ENCODE peak calls at places on chromosomes 16 and 17, in eight cellular contexts. V, F, Z, S, E, O, K and X are unnamed samples.

GRCh38 chr17:66567234-66568170 is 265.1 kb downstream of the PRKCA start:
- DNase-seq in K (peak; percentile 77), V (peak; percentile 86), Z (peak; percentile 63), O (peak; percentile 71), F (peak; percentile 39), S (peak; percentile 83), E (peak; percentile 90), X (peak; percentile 59)

GRCh38 chr17:77570565-77570898 is 388.0 kb upstream of the TNRC6C start:
- DNase-seq in O (no peak), V (no peak), Z (no peak), F (no peak), E (no peak), K (no peak), S (no peak), X (no peak)

GRCh38 chr16:57889522-57889921 is 81.4 kb downstream of the CNGB1 start:
- DNase-seq in V (no peak), F (no peak), K (no peak), O (no peak), E (no peak), Z (no peak), S (no peak), X (no peak)

GRCh38 chr16:67845291-67846062 is 1.3 kb upstream of the NUTF2 start:
- DNase-seq in S (no peak), K (no peak), E (no peak), V (peak; percentile 13), Z (no peak), F (no peak), O (no peak), X (no peak)

GRCh38 chr17:41734949-41735313 is 488 bp upstream of the HAP1 start:
- DNase-seq in K (no peak), V (no peak), F (no peak), E (no peak), Z (no peak), S (no peak), O (no peak), X (no peak)

GRCh38 chr17:3993493-3994220 is 29.4 kb upstream of the ATP2A3 start:
- DNase-seq in E (no peak), F (no peak), Z (no peak), V (no peak), O (peak; percentile 56), K (no peak), S (no peak), X (peak; percentile 84)

GRCh38 chr17:61389670-61390478 is 9.8 kb upstream of the TBX2 start:
- DNase-seq in S (peak; percentile 52), Z (no peak), K (peak; percentile 68), O (peak; percentile 70), E (peak; percentile 58), F (no peak), V (peak; percentile 65), X (peak; percentile 81)

GRCh38 chr17:42438600-42439567 is 15.8 kb upstream of the CAVIN1 start:
- DNase-seq in O (no peak), F (no peak), Z (no peak), V (peak; percentile 77), S (peak; percentile 51), E (peak; percentile 64), K (no peak), X (no peak)

GRCh38 chr17:40541873-40542561 is 23.3 kb downstream of the CCR7 start:
- DNase-seq in O (no peak), E (no peak), S (no peak), F (no peak), Z (no peak), V (peak; percentile 55), K (peak; percentile 74), X (no peak)

GRCh38 chr16:23408242-23409201 is 44.5 kb downstream of the COG7 start:
- DNase-seq in Z (no peak), S (no peak), F (no peak), K (peak; percentile 38), E (no peak), V (no peak), O (no peak), X (no peak)

GRCh38 chr17:32998893-32999240 is 7.2 kb downstream of the SPACA3 start:
- DNase-seq in K (no peak), E (peak; percentile 67), V (no peak), O (no peak), Z (no peak), F (no peak), S (peak; percentile 25), X (no peak)
- TF ChIP-seq CTCF in K (no peak), E (no peak), V (no peak), O (no peak), Z (no peak), F (no peak), S (no peak), X (no peak)

GRCh38 chr16:24955975-24956731 is 59.0 kb downstream of the ARHGAP17 start:
- DNase-seq in F (no peak), S (no peak), O (no peak), Z (no peak), V (peak; percentile 7), E (no peak), K (no peak), X (no peak)
- TF ChIP-seq CTCF in F (no peak), S (no peak), O (no peak), Z (no peak), V (no peak), E (peak; percentile 5), K (no peak), X (peak; percentile 21)

DNA sequence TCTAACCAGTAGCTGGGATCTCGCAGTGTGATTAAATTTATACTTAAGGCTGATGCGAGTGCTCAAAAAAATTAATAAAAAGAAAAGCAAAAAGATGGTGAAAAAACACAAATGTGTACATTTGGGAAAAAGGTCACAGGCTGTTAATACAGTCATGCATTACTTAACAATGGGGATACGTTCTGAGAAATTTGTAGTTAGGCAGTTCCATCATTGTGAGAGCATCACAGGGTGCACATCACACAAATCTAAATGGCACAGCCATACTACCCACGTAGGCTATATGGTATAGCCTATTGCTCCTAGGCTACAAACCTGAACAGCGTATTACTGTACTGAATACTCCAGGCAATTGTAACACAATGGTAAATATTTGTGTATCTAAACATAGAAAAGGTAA is 142.4 kb upstream of the MYOCD start:
- DNase-seq in V (no peak), F (no peak), O (no peak), Z (no peak), S (no peak), K (no peak), E (no peak), X (no peak)
- TF ChIP-seq CTCF in V (no peak), F (no peak), O (no peak), Z (no peak), S (no peak), K (no peak), E (no peak), X (no peak)

DNA sequence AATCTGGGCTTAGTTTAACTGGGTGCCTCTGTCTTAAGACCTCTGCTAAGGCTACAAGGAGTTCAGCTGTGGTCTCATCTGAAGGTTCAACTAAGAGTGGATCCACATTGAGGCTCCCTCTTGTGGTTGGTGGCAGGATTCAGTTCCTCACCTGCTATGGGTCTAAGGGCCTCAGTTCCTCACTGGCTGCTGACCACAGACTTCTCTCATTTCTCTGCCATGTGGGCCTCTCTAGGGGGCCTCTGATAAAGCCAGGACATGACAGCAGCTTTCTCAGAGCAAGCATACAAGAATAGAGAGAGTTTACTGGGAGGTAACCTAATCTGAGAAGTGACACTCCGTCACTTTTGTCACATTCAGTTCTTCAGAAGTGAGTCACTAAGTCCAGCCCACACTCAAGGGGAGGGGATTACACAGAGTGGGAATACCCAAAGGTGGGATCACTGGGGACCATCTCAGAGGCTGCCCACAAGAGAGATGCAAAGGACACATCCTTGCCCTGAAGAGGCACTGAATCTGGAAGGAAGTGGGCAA is 19.2 kb upstream of the ABAT start:
- DNase-seq in K (no peak), E (peak; percentile 68), S (peak; percentile 66), Z (no peak), V (peak; percentile 65), F (no peak), O (peak; percentile 58), X (peak; percentile 57)
- TF ChIP-seq CTCF in K (no peak), E (peak; percentile 85), S (peak; percentile 36), Z (no peak), V (peak; percentile 33), F (peak; percentile 59), O (peak; percentile 35), X (peak; percentile 68)

GRCh38 chr16:30526823-30527634 is 663 bp upstream of the ZNF768 start:
- DNase-seq in S (peak; percentile 99), K (peak; percentile 99), Z (peak; percentile 98), V (peak; percentile 98), F (peak; percentile 97), O (peak; percentile 96), E (peak; percentile 98), X (peak; percentile 99)
- TF ChIP-seq CTCF in S (peak; percentile 18), K (no peak), Z (no peak), V (no peak), F (peak; percentile 55), O (peak; percentile 19), E (peak; percentile 43), X (peak; percentile 4)